ENCODE peak calls at places on chromosomes 7 and 10, in seven cellular contexts. Z is AG04450, L is brain microvascular endothelial cell, D is ovary, K is OCI-LY7, U is kidney, G is GM13977. N is an unnamed sample.

GRCh38 chr10:105291571-105291970 is 650.5 kb downstream of the SORCS3 start:
- DNase-seq in Z (no peak), L (no peak), D (no peak), K (no peak), U (no peak), G (no peak), N (no peak)

GRCh38 chr10:22816298-22816653 is 101.9 kb upstream of the PIP4K2A start:
- DNase-seq in Z (peak), L (peak), D (no peak), K (no peak), U (no peak), G (no peak), N (no peak)

GRCh38 chr10:986881-987634 is 1.2 kb upstream of the GTPBP4 start:
- DNase-seq in Z (peak), L (peak), D (no peak), K (no peak), U (no peak), G (no peak), N (no peak)

GRCh38 chr10:112913661-112914287 is 36.3 kb upstream of the TCF7L2 start:
- DNase-seq in Z (no peak), L (no peak), D (no peak), K (no peak), U (no peak), G (no peak), N (no peak)

GRCh38 chr7:123439186-123439585 is 95.2 kb downstream of the IQUB start:
- DNase-seq in Z (no peak), L (no peak), D (no peak), K (no peak), U (no peak), G (no peak), N (no peak)

GRCh38 chr7:129771928-129772479 is 160.5 kb downstream of the NRF1 start:
- DNase-seq in Z (no peak), L (no peak), D (no peak), K (no peak), U (peak), G (no peak), N (no peak)

GRCh38 chr10:126738001-126738400 is 67.5 kb upstream of the C10orf90 start:
- DNase-seq in Z (no peak), L (no peak), D (no peak), K (no peak), U (no peak), G (no peak), N (no peak)

GRCh38 chr10:119575506-119575905 is 21.3 kb downstream of the TIAL1 start:
- DNase-seq in Z (no peak), L (peak), D (no peak), K (no peak), U (no peak), G (no peak), N (no peak)

GRCh38 chr10:22453320-22453719 is 108.0 kb downstream of the SPAG6 start:
- DNase-seq in Z (no peak), L (no peak), D (no peak), K (no peak), U (no peak), G (no peak), N (no peak)

GRCh38 chr10:69352569-69353264 is 64.0 kb downstream of the TACR2 start:
- DNase-seq in Z (peak), L (peak), D (no peak), K (no peak), U (no peak), G (no peak), N (no peak)

GRCh38 chr7:44852590-44852989 is 4.7 kb upstream of the H2AZ2 start:
- DNase-seq in Z (no peak), L (no peak), D (no peak), K (no peak), U (no peak), G (no peak), N (no peak)

GRCh38 chr7:44853391-44853790 is 5.5 kb upstream of the H2AZ2 start:
- DNase-seq in Z (no peak), L (no peak), D (no peak), K (no peak), U (no peak), G (no peak), N (no peak)

GRCh38 chr7:44854644-44855364 is 6.9 kb upstream of the H2AZ2 start:
- DNase-seq in Z (no peak), L (no peak), D (no peak), K (no peak), U (no peak), G (no peak), N (no peak)

GRCh38 chr7:44858161-44858560 is 10.3 kb upstream of the H2AZ2 start:
- DNase-seq in Z (no peak), L (no peak), D (no peak), K (peak), U (no peak), G (no peak), N (no peak)
- TF ChIP-seq CTCF in Z (peak), L (no peak), D (no peak), K (peak), U (no peak), G (peak), N (no peak)

DNA sequence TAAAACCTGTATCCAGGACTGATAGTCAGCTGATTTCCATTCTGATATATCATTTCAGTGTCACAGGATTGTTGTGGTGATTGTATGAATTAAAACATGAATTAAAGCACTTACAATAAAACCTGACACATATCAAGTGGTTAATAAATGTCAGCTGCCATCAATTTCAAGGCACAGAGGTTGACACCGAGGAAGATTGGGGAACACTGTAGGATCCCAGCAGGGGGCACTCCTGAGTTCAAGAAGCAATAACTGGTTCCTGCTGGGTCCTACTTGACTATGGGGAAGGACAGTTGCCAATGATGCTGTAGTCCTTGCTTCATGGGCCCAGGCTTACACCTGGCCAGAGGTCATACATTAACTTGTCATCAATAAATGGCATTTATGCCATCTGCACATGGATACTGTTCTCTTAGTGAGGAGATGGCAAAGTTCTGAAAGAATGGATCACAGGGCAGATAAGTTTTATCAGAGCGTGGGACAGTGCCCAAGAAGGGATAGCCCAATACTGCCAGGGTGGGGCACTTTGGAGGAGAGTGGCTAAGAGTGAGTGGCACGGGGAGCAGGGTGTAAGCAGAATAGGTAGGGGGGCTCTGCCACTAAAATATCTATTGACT is 24.1 kb downstream of the FZD1 start:
- DNase-seq in Z (no peak), L (peak), D (no peak), K (peak), U (no peak), G (no peak), N (no peak)
- TF ChIP-seq CTCF in Z (peak), L (peak), D (no peak), K (peak), U (peak), G (peak), N (peak)

GRCh38 chr10:118564652-118565051 is 30.8 kb downstream of the PRLHR start:
- DNase-seq in Z (no peak), L (no peak), D (no peak), K (no peak), U (no peak), G (no peak), N (no peak)
- TF ChIP-seq CTCF in Z (no peak), L (peak), D (no peak), K (no peak), U (peak), G (peak), N (no peak)

GRCh38 chr7:68336534-68336933 is 1261.7 kb upstream of the AUTS2 start:
- DNase-seq in Z (no peak), L (no peak), D (no peak), K (no peak), U (no peak), G (no peak), N (no peak)

DNA sequence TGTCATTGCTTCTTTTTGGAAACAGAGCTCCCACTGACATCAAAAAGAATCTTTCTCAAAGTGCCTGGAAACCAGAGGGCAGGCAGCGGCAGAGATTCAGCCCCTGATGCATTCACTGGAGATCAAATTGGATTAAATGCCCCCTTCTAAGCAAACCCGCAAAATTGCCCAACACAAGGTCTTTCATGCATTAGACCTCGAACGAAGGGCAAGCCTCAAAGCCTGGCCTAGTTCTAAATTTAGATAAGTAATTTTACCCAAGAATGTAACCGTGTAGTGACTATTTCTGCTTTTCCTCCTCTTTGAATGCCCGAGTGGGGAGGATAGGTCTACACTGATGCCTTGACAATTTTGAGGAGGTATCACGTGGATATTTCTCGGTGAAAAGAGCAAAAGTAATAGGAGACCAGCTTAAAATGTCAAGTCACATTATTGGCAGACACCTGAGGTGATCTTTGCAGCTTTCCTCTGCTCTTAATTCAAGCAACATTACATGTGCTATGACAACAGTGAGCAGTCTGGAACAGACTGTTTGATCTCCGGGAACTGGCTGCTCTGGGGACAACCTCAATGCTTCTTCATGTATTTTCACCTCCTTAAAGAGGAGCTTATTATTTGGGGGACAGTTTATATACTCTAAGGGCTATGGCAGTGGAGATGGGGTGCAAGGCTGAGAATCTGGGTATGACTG is 1263.5 kb upstream of the AUTS2 start:
- DNase-seq in Z (no peak), L (no peak), D (no peak), K (no peak), U (no peak), G (no peak), N (no peak)
- TF ChIP-seq CTCF in Z (no peak), L (no peak), D (no peak), K (no peak), U (no peak), G (no peak), N (no peak)

GRCh38 chr7:370775-371118 is 80.8 kb downstream of the FOXL3 start:
- DNase-seq in Z (no peak), L (no peak), D (no peak), K (no peak), U (peak), G (no peak), N (no peak)

GRCh38 chr7:369476-369980 is 79.6 kb downstream of the FOXL3 start:
- DNase-seq in Z (no peak), L (no peak), D (no peak), K (no peak), U (peak), G (no peak), N (no peak)

GRCh38 chr7:371119-371778 is 81.3 kb downstream of the FOXL3 start:
- DNase-seq in Z (no peak), L (no peak), D (no peak), K (peak), U (no peak), G (no peak), N (no peak)

GRCh38 chr7:368651-369475 is 78.9 kb downstream of the FOXL3 start:
- DNase-seq in Z (no peak), L (no peak), D (no peak), K (no peak), U (peak), G (no peak), N (no peak)

GRCh38 chr7:369981-370621 is 80.1 kb downstream of the FOXL3 start:
- DNase-seq in Z (no peak), L (no peak), D (no peak), K (no peak), U (no peak), G (no peak), N (no peak)
- TF ChIP-seq CTCF in Z (no peak), L (no peak), D (no peak), K (no peak), U (no peak), G (no peak), N (no peak)

DNA sequence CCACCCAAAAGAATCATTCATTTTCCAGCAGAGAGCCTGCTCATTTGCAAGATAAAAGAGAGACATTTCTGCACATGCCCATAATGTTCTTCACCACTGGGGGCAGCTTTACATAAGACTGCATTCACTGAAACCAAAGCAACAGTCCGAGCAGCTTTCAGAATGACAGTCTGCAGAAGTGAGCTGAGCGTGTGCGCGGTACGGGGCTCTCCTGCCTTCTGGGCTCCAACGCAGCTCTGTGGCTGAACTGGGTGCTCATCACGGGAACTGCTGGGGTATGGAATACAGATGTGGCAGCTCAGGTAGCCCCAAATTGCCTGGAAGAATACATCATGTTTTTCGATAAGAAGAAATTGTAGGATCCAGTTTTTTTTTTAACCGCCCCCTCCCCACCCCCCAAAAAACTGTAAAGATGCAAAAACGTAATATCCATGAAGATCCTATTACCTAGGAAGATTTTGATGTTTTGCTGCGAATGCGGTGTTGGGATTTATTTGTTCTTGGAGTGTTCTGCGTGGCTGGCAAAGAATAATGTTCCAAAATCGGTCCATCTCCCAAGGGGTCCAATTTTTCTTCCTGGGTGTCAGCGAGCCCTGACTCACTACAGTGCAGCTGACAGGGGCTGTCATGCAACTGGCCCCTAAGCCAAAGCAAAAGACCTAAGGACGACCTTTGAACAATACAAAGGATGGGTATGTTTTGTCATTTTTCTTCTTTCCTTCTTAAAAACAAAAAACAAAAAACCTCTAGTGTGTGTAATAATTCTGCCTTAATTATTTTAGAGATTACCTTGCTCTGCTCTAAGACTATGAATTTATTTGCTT is at the start of gene LRRTM3:
- DNase-seq in Z (peak), L (peak), D (peak), K (peak), U (peak), G (peak), N (peak)
- TF ChIP-seq CTCF in Z (peak), L (peak), D (peak), K (peak), U (peak), G (peak), N (peak)

DNA sequence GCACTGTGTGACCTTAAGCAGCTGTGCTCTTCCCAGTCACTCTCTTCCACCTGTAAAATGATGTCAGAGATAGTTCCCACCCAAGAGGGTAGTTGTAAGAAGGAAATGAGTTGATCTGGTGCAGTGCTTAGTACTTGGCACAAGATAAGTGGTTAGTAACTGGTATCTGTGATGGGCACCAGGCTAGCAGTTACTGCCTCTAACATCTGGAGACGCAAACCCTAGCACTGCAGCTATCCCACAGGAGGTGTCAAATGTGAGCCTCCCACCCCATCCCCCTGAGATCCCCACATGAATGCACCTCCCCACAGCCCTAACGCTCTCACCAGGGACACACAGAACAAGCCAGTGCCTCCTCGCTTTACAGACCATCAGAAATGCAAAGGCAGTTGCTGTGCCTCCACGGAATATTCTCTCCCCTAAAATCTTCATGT is 72.0 kb downstream of the KCNMA1 start:
- DNase-seq in Z (no peak), L (no peak), D (no peak), K (no peak), U (no peak), G (no peak), N (no peak)
- TF ChIP-seq CTCF in Z (no peak), L (no peak), D (no peak), K (no peak), U (no peak), G (no peak), N (no peak)

GRCh38 chr10:94640562-94640961 is 43.0 kb upstream of the CYP2C18 start:
- DNase-seq in Z (no peak), L (no peak), D (no peak), K (no peak), U (no peak), G (no peak), N (no peak)
- TF ChIP-seq CTCF in Z (no peak), L (no peak), D (no peak), K (no peak), U (no peak), G (no peak), N (no peak)